ENCODE peak calls at places on chromosomes 6 and 20, in eight cellular contexts. P is activated naive CD8-positive, alpha-beta T cell treated with anti-CD3 and anti-CD28 coated beads, Interleukin-2, amount 50 U/mL, for 24 hours; A is B cell; H is natural killer cell; Z is C1 segment of cervical spinal cord; Y is prostate gland; V is GM06990; Q is effector CD4-positive, alpha-beta T cell. F is an unnamed sample.

GRCh38 chr6:39686980-39687379 is 38.2 kb downstream of the KIF6 start:
- DNase-seq in P (no peak), A (no peak), H (no peak), Z (no peak), Y (no peak), V (no peak), Q (no peak), F (no peak)

GRCh38 chr6:12232339-12232738 is 57.8 kb upstream of the EDN1 start:
- DNase-seq in P (no peak), A (no peak), H (no peak), Z (no peak), Y (no peak), V (peak), Q (no peak), F (no peak)

GRCh38 chr6:37580164-37580955 is 80.7 kb upstream of the CCDC167 start:
- DNase-seq in P (no peak), A (no peak), H (no peak), Z (no peak), Y (no peak), V (no peak), Q (no peak), F (no peak)

GRCh38 chr6:130843575-130844320 is 16.5 kb downstream of the SMLR1 start:
- DNase-seq in P (no peak), A (no peak), H (no peak), Z (no peak), Y (no peak), V (no peak), Q (no peak), F (no peak)

GRCh38 chr6:43996614-43997341 is 130.5 kb downstream of the MRPL14 start:
- DNase-seq in P (no peak), A (no peak), H (no peak), Z (no peak), Y (no peak), V (no peak), Q (no peak), F (no peak)

GRCh38 chr20:50418890-50419642 is 91.1 kb upstream of the PTPN1 start:
- DNase-seq in P (no peak), A (no peak), H (no peak), Z (no peak), Y (peak), V (no peak), Q (no peak), F (no peak)

GRCh38 chr6:112282217-112282616 is 27.9 kb upstream of the LAMA4 start:
- DNase-seq in P (no peak), A (no peak), H (no peak), Z (no peak), Y (no peak), V (no peak), Q (no peak), F (no peak)

GRCh38 chr6:169285165-169285564 is 31.5 kb upstream of the THBS2 start:
- DNase-seq in P (no peak), A (no peak), H (no peak), Z (no peak), Y (no peak), V (no peak), Q (no peak), F (no peak)

GRCh38 chr6:119351005-119351394 is 1.4 kb upstream of the MAN1A1 start:
- DNase-seq in P (no peak), A (no peak), H (no peak), Z (no peak), Y (no peak), V (no peak), Q (no peak), F (peak)

GRCh38 chr6:501891-502601 is 110.5 kb downstream of the IRF4 start:
- DNase-seq in P (peak), A (peak), H (no peak), Z (no peak), Y (no peak), V (peak), Q (peak), F (peak)

F was measured in CD8-positive, alpha-beta memory T cell.